ENCODE peak calls at places on chromosomes 5 and 9, in five cellular contexts. Z is iPS-NIHi11; B is hippocampal formation; C is stimulated activated CD4-positive, alpha-beta T cell treated with anti-CD3 and anti-CD28 coated beads, Interleukin-1b, Interleukin-23, amount 100 ng/mL, for 24 hours; I is NCI-H146. O is an unnamed sample.

GRCh38 chr9:128577206-128577605 is 24.8 kb downstream of the SPTAN1 start:
- DNase-seq in Z (no peak), B (no peak), C (no peak), I (no peak), O (no peak)

GRCh38 chr9:84481819-84482218 is 141.3 kb upstream of the SLC28A3 start:
- DNase-seq in Z (no peak), B (no peak), C (no peak), I (no peak), O (no peak)

GRCh38 chr5:79689541-79690466 is at the start of gene CMYA5:
- DNase-seq in Z (peak), B (no peak), C (no peak), I (no peak), O (no peak)

GRCh38 chr5:39114155-39114554 is 40.0 kb upstream of the RICTOR start:
- DNase-seq in Z (no peak), B (no peak), C (no peak), I (no peak), O (no peak)

GRCh38 chr5:137488974-137489373 is 10.2 kb downstream of the SPOCK1 start:
- DNase-seq in Z (no peak), B (peak), C (no peak), I (no peak), O (no peak)

GRCh38 chr5:57841671-57842375 is 359.2 kb upstream of the ACTBL2 start:
- DNase-seq in Z (peak), B (no peak), C (no peak), I (no peak), O (no peak)

GRCh38 chr9:130685104-130685503 is 8.5 kb upstream of the EXOSC2 start:
- DNase-seq in Z (no peak), B (no peak), C (no peak), I (no peak), O (no peak)

GRCh38 chr9:70119786-70120185 is 76.1 kb downstream of the MAMDC2 start:
- DNase-seq in Z (no peak), B (no peak), C (no peak), I (no peak), O (no peak)

GRCh38 chr5:14595189-14595588 is 13.6 kb downstream of the OTULINL start:
- DNase-seq in Z (no peak), B (peak), C (no peak), I (no peak), O (no peak)

GRCh38 chr9:71036501-71036900 is 84.9 kb downstream of the TRPM3 start:
- DNase-seq in Z (peak), B (peak), C (no peak), I (no peak), O (no peak)

GRCh38 chr5:51685399-51685798 is 302.2 kb downstream of the ISL1 start:
- DNase-seq in Z (no peak), B (no peak), C (no peak), I (no peak), O (no peak)

GRCh38 chr5:7837401-7837800 is 13.5 kb downstream of the CFAP90 start:
- DNase-seq in Z (no peak), B (no peak), C (no peak), I (no peak), O (no peak)

GRCh38 chr9:82080265-82080664 is 91.7 kb downstream of the SPATA31D1 start:
- DNase-seq in Z (no peak), B (no peak), C (no peak), I (no peak), O (no peak)

GRCh38 chr9:130672466-130672865 is 8.1 kb downstream of the PRDM12 start:
- DNase-seq in Z (no peak), B (no peak), C (no peak), I (no peak), O (no peak)

GRCh38 chr5:124536333-124536732 is 210.1 kb downstream of the ZNF608 start:
- DNase-seq in Z (no peak), B (no peak), C (no peak), I (no peak), O (no peak)

GRCh38 chr5:53069626-53070025 is 39.9 kb downstream of the MOCS2 start:
- DNase-seq in Z (no peak), B (no peak), C (peak), I (peak), O (no peak)

GRCh38 chr5:160271396-160271795 is 41.0 kb downstream of the CCNJL start:
- DNase-seq in Z (no peak), B (no peak), C (no peak), I (peak), O (no peak)

GRCh38 chr5:991472-992267 is 16.9 kb upstream of the NKD2 start:
- DNase-seq in Z (peak), B (no peak), C (no peak), I (no peak), O (no peak)

GRCh38 chr9:86902606-86903460 is 44.5 kb downstream of the GAS1 start:
- DNase-seq in Z (peak), B (no peak), C (no peak), I (no peak), O (no peak)

GRCh38 chr5:158212237-158212636 is 353.3 kb upstream of the CLINT1 start:
- DNase-seq in Z (no peak), B (no peak), C (no peak), I (no peak), O (no peak)

GRCh38 chr5:36373527-36374086 is 71.9 kb upstream of the RANBP3L start:
- DNase-seq in Z (no peak), B (no peak), C (no peak), I (no peak), O (no peak)

GRCh38 chr5:43753069-43753468 is 150.1 kb downstream of the NNT start:
- DNase-seq in Z (no peak), B (no peak), C (no peak), I (no peak), O (no peak)

GRCh38 chr9:125746774-125747052 is 460 bp upstream of the PBX3 start:
- DNase-seq in Z (no peak), B (no peak), C (no peak), I (no peak), O (no peak)

GRCh38 chr9:133257398-133258053 is 17.5 kb downstream of the ABO start:
- DNase-seq in Z (no peak), B (no peak), C (no peak), I (no peak), O (no peak)

GRCh38 chr5:177154003-177154643 is 20.6 kb downstream of the NSD1 start:
- DNase-seq in Z (no peak), B (no peak), C (no peak), I (no peak), O (no peak)

GRCh38 chr5:161278739-161279660 is 267.5 kb downstream of the GABRB2 start:
- DNase-seq in Z (no peak), B (no peak), C (no peak), I (no peak), O (no peak)

GRCh38 chr5:94407023-94407422 is 211.4 kb downstream of the KIAA0825 start:
- DNase-seq in Z (no peak), B (no peak), C (no peak), I (no peak), O (no peak)

GRCh38 chr9:117224676-117225075 is 190.2 kb downstream of the ASTN2 start:
- DNase-seq in Z (no peak), B (no peak), C (no peak), I (peak), O (no peak)

GRCh38 chr5:18048449-18048848 is 414.2 kb downstream of the TAF11L14 start:
- DNase-seq in Z (no peak), B (no peak), C (no peak), I (peak), O (no peak)

GRCh38 chr9:131366745-131367401 is 27.0 kb upstream of the PRRC2B start:
- DNase-seq in Z (peak), B (no peak), C (no peak), I (peak), O (no peak)

GRCh38 chr9:114163517-114163924 is 8.2 kb downstream of the COL27A1 start:
- DNase-seq in Z (peak), B (no peak), C (no peak), I (no peak), O (no peak)

GRCh38 chr9:8822667-8823025 is 1023.1 kb upstream of the DMAC1 start:
- DNase-seq in Z (no peak), B (no peak), C (no peak), I (no peak), O (no peak)